ENCODE peak calls at places on chromosome 1, in five cellular contexts. H is thoracic aorta, O is mesothelial cell of epicardium, T is left ventricle myocardium inferior, W is foreskin fibroblast. Y is an unnamed sample.

GRCh38 chr1:157994704-157995540 is 1.5 kb downstream of the KIRREL1 start:
- DNase-seq in H (no peak), O (no peak), T (no peak), W (peak; percentile 77), Y (peak; percentile 43)

GRCh38 chr1:176670853-176671252 is 207.9 kb downstream of the PAPPA2 start:
- DNase-seq in H (no peak), O (no peak), T (no peak), W (no peak), Y (no peak)

GRCh38 chr1:204896787-204897469 is 26.3 kb downstream of the NFASC start:
- DNase-seq in H (no peak), O (no peak), T (no peak), W (no peak), Y (no peak)

GRCh38 chr1:192575499-192576189 is at the start of gene RGS1:
- DNase-seq in H (no peak), O (no peak), T (peak; percentile 16), W (no peak), Y (no peak)

GRCh38 chr1:224407546-224408293 is 26.9 kb downstream of the WDR26 start:
- DNase-seq in H (no peak), O (no peak), T (no peak), W (no peak), Y (peak; percentile 25)

GRCh38 chr1:205504311-205505075 is at the start of gene CDK18:
- DNase-seq in H (peak; percentile 41), O (peak; percentile 60), T (peak; percentile 89), W (peak; percentile 28), Y (peak; percentile 73)

GRCh38 chr1:234893725-234894630 is 234.7 kb downstream of the TOMM20 start:
- DNase-seq in H (no peak), O (no peak), T (no peak), W (peak; percentile 50), Y (peak; percentile 83)

GRCh38 chr1:35571263-35571662 is 1.9 kb upstream of the TFAP2E start:
- DNase-seq in H (no peak), O (no peak), T (no peak), W (no peak), Y (no peak)

GRCh38 chr1:151593651-151594625 is 17.9 kb upstream of the SNX27 start:
- DNase-seq in H (no peak), O (peak; percentile 76), T (peak; percentile 72), W (peak; percentile 66), Y (peak; percentile 86)

GRCh38 chr1:5500541-5500940 is 491.7 kb downstream of the NPHP4 start:
- DNase-seq in H (no peak), O (no peak), T (no peak), W (no peak), Y (no peak)

GRCh38 chr1:27358038-27358927 is 8.5 kb downstream of the MAP3K6 start:
- DNase-seq in H (no peak), O (no peak), T (no peak), W (no peak), Y (no peak)
- TF ChIP-seq CTCF in H (no peak), O (no peak), T (no peak), W (no peak), Y (no peak)

DNA sequence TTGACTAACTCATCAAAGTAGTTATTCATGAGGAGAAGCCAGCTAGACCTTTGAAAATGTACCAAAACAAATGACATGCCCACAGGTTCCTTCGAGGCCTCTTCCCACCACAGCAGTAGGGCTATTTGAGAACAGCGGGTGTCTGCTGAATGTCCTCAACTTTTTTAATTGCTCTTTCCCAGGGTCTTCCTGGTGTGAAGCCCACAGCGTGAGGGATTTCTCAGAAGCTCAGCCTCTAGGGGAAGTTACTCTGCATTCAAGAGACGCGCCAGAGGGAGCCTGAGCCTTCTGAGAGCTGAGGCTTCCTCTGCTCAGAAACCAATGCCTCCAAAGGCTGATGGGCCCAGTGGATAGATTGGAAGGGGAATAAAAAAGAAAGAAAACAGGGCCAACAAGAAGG is 153.6 kb downstream of the OLFM3 start:
- DNase-seq in H (no peak), O (no peak), T (no peak), W (no peak), Y (no peak)
- TF ChIP-seq CTCF in H (no peak), O (no peak), T (no peak), W (no peak), Y (no peak)

GRCh38 chr1:53525595-53525994 is 66.4 kb downstream of the DMRTB1 start:
- DNase-seq in H (no peak), O (no peak), T (no peak), W (peak; percentile 32), Y (no peak)
- TF ChIP-seq CTCF in H (no peak), O (no peak), T (no peak), W (no peak), Y (no peak)

GRCh38 chr1:83857108-83857507 is 141.8 kb downstream of the TTLL7 start:
- DNase-seq in H (no peak), O (no peak), T (no peak), W (peak; percentile 75), Y (peak; percentile 20)
- TF ChIP-seq CTCF in H (peak; percentile 15), O (peak; percentile 49), T (peak; percentile 51), W (peak; percentile 20), Y (no peak)

DNA sequence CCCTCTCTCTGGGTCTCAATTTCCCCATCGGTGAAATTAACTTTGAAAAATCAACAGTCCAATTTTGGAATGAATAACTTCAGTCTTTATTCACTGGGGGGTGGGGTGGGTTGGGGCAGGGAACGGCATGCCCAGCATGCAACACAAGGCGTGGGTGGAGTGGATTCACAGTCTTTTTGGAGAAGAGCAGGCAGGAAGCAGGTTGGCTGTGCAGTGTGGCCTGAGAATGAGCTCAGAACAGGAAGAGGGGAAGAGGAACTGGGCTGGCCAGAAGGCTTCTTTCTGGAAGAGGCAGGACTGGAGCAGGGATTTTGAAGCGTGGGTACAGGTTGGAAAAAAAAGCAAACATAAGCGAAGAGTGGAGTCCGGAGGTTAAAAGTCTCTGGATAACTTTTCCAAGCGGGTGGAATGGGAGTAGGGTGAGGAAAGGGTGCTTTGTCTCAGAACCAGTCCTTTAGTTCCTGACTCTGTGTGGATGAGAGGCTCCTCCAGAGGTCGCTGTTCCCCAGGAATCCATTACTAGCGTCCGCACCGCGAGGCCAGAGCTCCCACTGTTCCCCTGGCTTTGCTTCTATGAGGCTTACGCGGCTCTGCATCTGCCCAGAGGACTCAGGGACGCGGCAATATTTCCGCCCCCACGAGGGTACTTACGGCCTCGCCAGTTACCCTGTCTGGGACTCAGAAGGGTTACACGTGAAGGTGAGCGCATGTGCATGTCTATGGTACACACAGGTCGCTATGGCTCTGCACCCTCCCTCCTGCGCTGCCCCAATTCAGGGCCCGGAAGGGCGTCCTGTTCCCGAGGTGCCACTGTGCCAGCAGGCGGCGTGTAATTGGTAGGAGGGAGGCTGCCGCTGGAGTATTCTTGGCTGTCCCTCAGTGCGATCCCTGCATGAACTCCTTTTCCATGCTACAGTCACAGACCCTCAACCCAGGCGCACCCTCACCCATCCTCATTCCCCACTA is 5.5 kb upstream of the FOXD2 start:
- DNase-seq in H (peak; percentile 31), O (no peak), T (peak; percentile 71), W (peak; percentile 87), Y (peak; percentile 82)
- TF ChIP-seq CTCF in H (peak; percentile 74), O (peak; percentile 80), T (peak; percentile 78), W (peak; percentile 72), Y (peak; percentile 84)

GRCh38 chr1:185041742-185042141 is 3.6 kb upstream of the RNF2 start:
- DNase-seq in H (no peak), O (no peak), T (no peak), W (no peak), Y (no peak)

GRCh38 chr1:185045793-185046441 is 559 bp downstream of the RNF2 start:
- DNase-seq in H (no peak), O (peak; percentile 45), T (no peak), W (peak; percentile 62), Y (peak; percentile 35)

GRCh38 chr1:185046639-185047038 is 1.3 kb downstream of the RNF2 start:
- DNase-seq in H (no peak), O (no peak), T (no peak), W (peak; percentile 8), Y (no peak)

GRCh38 chr1:185044387-185044786 is 971 bp upstream of the RNF2 start:
- DNase-seq in H (no peak), O (no peak), T (no peak), W (peak; percentile 14), Y (no peak)

GRCh38 chr1:185044981-185045792 is at the start of gene RNF2:
- DNase-seq in H (peak; percentile 45), O (peak; percentile 72), T (peak; percentile 84), W (peak; percentile 91), Y (peak; percentile 77)
- TF ChIP-seq CTCF in H (no peak), O (no peak), T (peak; percentile 26), W (no peak), Y (no peak)

Y was measured in epithelial cell of esophagus.